ENCODE peak calls at places on chromosomes 6 and 20, in six cellular contexts. K is Daoy; U is stimulated activated CD8-positive, alpha-beta memory T cell treated with anti-CD3 and anti-CD28 coated beads, Interleukin-7, amount 100 ng/mL, for 24 hours; F is hepatic stellate cell; Y is uterus; E is WTC11. I is an unnamed sample.

GRCh38 chr20:1185781-1186334 is 1.1 kb upstream of the TMEM74B start:
- DNase-seq in E (peak; percentile 70), K (peak; percentile 73), U (peak; percentile 14), Y (no peak), F (no peak), I (peak; percentile 59)

GRCh38 chr6:37491830-37492208 is 7.9 kb downstream of the CCDC167 start:
- DNase-seq in Y (no peak), K (no peak), U (no peak), E (no peak), F (no peak), I (no peak)

GRCh38 chr6:51028271-51028670 is 209.6 kb downstream of the TFAP2B start:
- DNase-seq in K (no peak), Y (no peak), E (no peak), F (no peak), U (no peak), I (no peak)

GRCh38 chr20:12597491-12597890 is 411.3 kb upstream of the SPTLC3 start:
- DNase-seq in F (no peak), K (no peak), U (no peak), Y (peak; percentile 23), E (no peak), I (no peak)

GRCh38 chr6:13427838-13428527 is 59.4 kb downstream of the GFOD1 start:
- DNase-seq in K (no peak), Y (no peak), F (no peak), U (peak; percentile 63), E (peak; percentile 33), I (peak; percentile 47)

GRCh38 chr6:165895421-165896165 is 232.6 kb upstream of the PDE10A start:
- DNase-seq in E (no peak), Y (no peak), F (no peak), U (no peak), K (no peak), I (no peak)

GRCh38 chr6:44471271-44471981 is 83.9 kb downstream of the CDC5L start:
- DNase-seq in U (no peak), Y (no peak), E (no peak), F (no peak), K (no peak), I (peak; percentile 87)

GRCh38 chr6:8478418-8478817 is 43.1 kb upstream of the SLC35B3 start:
- DNase-seq in E (no peak), Y (no peak), F (no peak), U (no peak), K (no peak), I (no peak)

GRCh38 chr6:15810618-15811017 is 147.8 kb upstream of the DTNBP1 start:
- DNase-seq in F (no peak), Y (no peak), K (no peak), U (no peak), E (no peak), I (no peak)

GRCh38 chr6:4670295-4670694 is 105.9 kb upstream of the CDYL start:
- DNase-seq in U (no peak), K (no peak), F (no peak), E (no peak), Y (no peak), I (no peak)

GRCh38 chr6:150877928-150878327 is 12.4 kb downstream of the MTHFD1L start:
- DNase-seq in F (no peak), K (no peak), U (no peak), Y (no peak), E (no peak), I (no peak)

GRCh38 chr6:3697609-3698008 is 53.9 kb downstream of the PXDC1 start:
- DNase-seq in E (no peak), U (no peak), F (peak; percentile 76), Y (no peak), K (peak; percentile 51), I (no peak)

GRCh38 chr20:51272392-51272791 is 249.5 kb upstream of the KCNG1 start:
- DNase-seq in E (no peak), F (no peak), U (no peak), Y (no peak), K (peak; percentile 37), I (no peak)

GRCh38 chr20:10131612-10132345 is 86.9 kb upstream of the SNAP25 start:
- DNase-seq in K (peak; percentile 51), Y (peak; percentile 25), F (peak; percentile 6), U (no peak), E (peak; percentile 24), I (peak; percentile 27)

GRCh38 chr20:22223251-22223650 is 361.1 kb downstream of the FOXA2 start:
- DNase-seq in K (no peak), F (no peak), E (no peak), U (no peak), Y (no peak), I (no peak)

GRCh38 chr20:18488301-18488700 is 8.7 kb downstream of the RBBP9 start:
- DNase-seq in Y (no peak), F (no peak), U (no peak), E (no peak), K (no peak), I (no peak)

GRCh38 chr6:16334671-16335070 is 96.3 kb downstream of the GMPR start:
- DNase-seq in Y (peak; percentile 90), E (no peak), U (no peak), F (peak; percentile 78), K (peak; percentile 83), I (peak; percentile 16)

GRCh38 chr20:45968801-45969711 is 2.9 kb downstream of the ZNF335 start:
- DNase-seq in E (no peak), U (no peak), K (peak; percentile 78), F (no peak), Y (no peak), I (no peak)

GRCh38 chr6:12150812-12151432 is 138.8 kb downstream of the HIVEP1 start:
- DNase-seq in E (peak; percentile 70), K (peak; percentile 58), F (no peak), Y (no peak), U (no peak), I (peak; percentile 52)

GRCh38 chr20:13671500-13672288 is 33.0 kb upstream of the TASP1 start:
- DNase-seq in U (no peak), K (no peak), Y (peak; percentile 55), F (peak; percentile 9), E (no peak), I (no peak)

GRCh38 chr6:96675617-96676016 is 112.7 kb downstream of the FHL5 start:
- DNase-seq in Y (no peak), F (no peak), E (no peak), U (no peak), K (no peak), I (no peak)

GRCh38 chr6:3484240-3484639 is 27.4 kb upstream of the SLC22A23 start:
- DNase-seq in E (no peak), U (no peak), K (peak; percentile 65), Y (no peak), F (peak; percentile 34), I (no peak)

GRCh38 chr6:154933181-154933827 is 61.8 kb upstream of the TIAM2 start:
- DNase-seq in Y (no peak), F (no peak), U (no peak), K (no peak), E (no peak), I (no peak)

GRCh38 chr6:158158748-158159147 is 9.3 kb downstream of the SERAC1 start:
- DNase-seq in E (no peak), F (no peak), K (no peak), U (no peak), Y (no peak), I (no peak)

GRCh38 chr20:43404880-43405279 is 52.8 kb upstream of the SRSF6 start:
- DNase-seq in U (peak; percentile 5), Y (no peak), F (no peak), E (peak; percentile 77), K (no peak), I (peak; percentile 18)

GRCh38 chr6:37612475-37612874 is 85.2 kb downstream of the MDGA1 start:
- DNase-seq in E (no peak), U (no peak), Y (no peak), K (no peak), F (no peak), I (no peak)

GRCh38 chr6:166474721-166475565 is 92.2 kb upstream of the MPC1 start:
- DNase-seq in Y (no peak), U (no peak), F (no peak), E (no peak), K (no peak), I (no peak)

GRCh38 chr6:33344771-33345697 is 27.5 kb upstream of the ZBTB22 start:
- DNase-seq in K (peak; percentile 86), U (no peak), F (peak; percentile 35), E (peak; percentile 47), Y (peak; percentile 81), I (peak; percentile 81)

GRCh38 chr6:5457036-5457435 is 195.7 kb downstream of the FARS2 start:
- DNase-seq in U (no peak), Y (no peak), K (peak; percentile 89), E (no peak), F (no peak), I (no peak)

GRCh38 chr6:53673138-53673801 is 7.7 kb upstream of the KLHL31 start:
- DNase-seq in K (peak; percentile 85), E (no peak), Y (no peak), F (peak; percentile 40), U (no peak), I (no peak)

GRCh38 chr6:137094411-137095008 is 49.7 kb upstream of the IL20RA start:
- DNase-seq in K (peak; percentile 63), Y (peak; percentile 72), F (peak; percentile 18), E (peak; percentile 55), U (no peak), I (peak; percentile 78)

I was measured in ELF-1.